ENCODE peak calls at places on chromosomes 12 and 14, in four cellular contexts. One of them, this sample, is unnamed.

GRCh38 chr12:104667139-104667538 is 210.4 kb downstream of the CHST11 start:
- DNase-seq in GM12878: no peak
- DNase-seq in A549: no peak
- DNase-seq in K562: no peak
- DNase-seq in this sample: no peak

GRCh38 chr12:45259732-45260480 is 44.0 kb downstream of the ANO6 start:
- DNase-seq in GM12878: no peak
- DNase-seq in A549: no peak
- DNase-seq in K562: no peak
- DNase-seq in this sample: no peak

GRCh38 chr12:7136071-7136470 is 5.9 kb downstream of the CLSTN3 start:
- DNase-seq in GM12878: no peak
- DNase-seq in K562: no peak
- DNase-seq in A549: no peak
- DNase-seq in this sample: no peak

GRCh38 chr14:105201928-105202513 is 20.9 kb upstream of the NUDT14 start:
- DNase-seq in GM12878: peak; percentile 8
- DNase-seq in A549: no peak
- DNase-seq in K562: no peak
- DNase-seq in this sample: no peak

GRCh38 chr14:95237121-95237876 is 80.0 kb upstream of the DICER1 start:
- DNase-seq in K562: no peak
- DNase-seq in A549: no peak
- DNase-seq in GM12878: no peak
- DNase-seq in this sample: no peak

GRCh38 chr12:91355150-91356006 is 172.8 kb upstream of the DCN start:
- DNase-seq in GM12878: peak; percentile 3
- DNase-seq in A549: peak; percentile 50
- DNase-seq in K562: peak; percentile 45
- DNase-seq in this sample: peak; percentile 45

GRCh38 chr14:57751400-57751799 is 114.5 kb downstream of the SLC35F4 start:
- DNase-seq in K562: no peak
- DNase-seq in A549: no peak
- DNase-seq in GM12878: no peak
- DNase-seq in this sample: no peak

GRCh38 chr12:78977463-78977862 is 112.9 kb downstream of the SYT1 start:
- DNase-seq in K562: no peak
- DNase-seq in GM12878: no peak
- DNase-seq in A549: no peak
- DNase-seq in this sample: no peak

GRCh38 chr12:56631790-56632700 is 1.9 kb upstream of the BAZ2A start:
- DNase-seq in GM12878: no peak
- DNase-seq in K562: peak; percentile 84
- DNase-seq in A549: peak; percentile 60
- DNase-seq in this sample: peak; percentile 82

GRCh38 chr14:20686386-20687143 is 2.0 kb upstream of the ANG start:
- DNase-seq in GM12878: no peak
- DNase-seq in K562: no peak
- DNase-seq in A549: no peak
- DNase-seq in this sample: no peak

GRCh38 chr14:76917158-76917596 is 91.0 kb downstream of the LRRC74A start:
- DNase-seq in K562: peak; percentile 56
- DNase-seq in GM12878: no peak
- DNase-seq in A549: peak; percentile 89
- DNase-seq in this sample: peak; percentile 67

GRCh38 chr14:36556811-36557433 is 25.5 kb downstream of the NKX2-8 start:
- DNase-seq in K562: peak; percentile 23
- DNase-seq in A549: peak; percentile 50
- DNase-seq in GM12878: no peak
- DNase-seq in this sample: peak; percentile 39

GRCh38 chr14:96582641-96582980 is 80.4 kb downstream of the PAPOLA start:
- DNase-seq in A549: no peak
- DNase-seq in K562: no peak
- DNase-seq in GM12878: no peak
- DNase-seq in this sample: peak; percentile 2

GRCh38 chr14:79111963-79112362 is 941.8 kb downstream of the NRXN3 start:
- DNase-seq in A549: no peak
- DNase-seq in GM12878: no peak
- DNase-seq in K562: no peak
- DNase-seq in this sample: no peak

GRCh38 chr12:6116481-6117021 is 7.9 kb downstream of the VWF start:
- DNase-seq in K562: no peak
- DNase-seq in A549: no peak
- DNase-seq in GM12878: no peak
- DNase-seq in this sample: no peak

GRCh38 chr12:18345021-18345735 is 83.9 kb downstream of the PIK3C2G start:
- DNase-seq in A549: no peak
- DNase-seq in K562: no peak
- DNase-seq in GM12878: no peak
- DNase-seq in this sample: no peak

GRCh38 chr14:90624228-90624627 is 192.0 kb downstream of the TTC7B start:
- DNase-seq in K562: no peak
- DNase-seq in A549: no peak
- DNase-seq in GM12878: no peak
- DNase-seq in this sample: no peak

GRCh38 chr12:132444957-132445883 is 44.7 kb upstream of the FBRSL1 start:
- DNase-seq in A549: no peak
- DNase-seq in GM12878: no peak
- DNase-seq in K562: peak; percentile 71
- DNase-seq in this sample: no peak

GRCh38 chr14:60734465-60735242 is at the start of gene MNAT1:
- DNase-seq in GM12878: peak; percentile 56
- DNase-seq in A549: peak; percentile 56
- DNase-seq in K562: peak; percentile 25
- DNase-seq in this sample: peak; percentile 79

GRCh38 chr14:95147597-95147996 is 9.7 kb downstream of the DICER1 start:
- DNase-seq in A549: no peak
- DNase-seq in K562: no peak
- DNase-seq in GM12878: no peak
- DNase-seq in this sample: no peak

GRCh38 chr12:3099146-3099545 is 22.0 kb downstream of the TSPAN9 start:
- DNase-seq in K562: no peak
- DNase-seq in GM12878: no peak
- DNase-seq in A549: no peak
- DNase-seq in this sample: no peak

GRCh38 chr12:104219361-104219892 is 3.8 kb downstream of the TXNRD1 start:
- DNase-seq in GM12878: no peak
- DNase-seq in K562: no peak
- DNase-seq in A549: peak; percentile 87
- DNase-seq in this sample: peak; percentile 35

GRCh38 chr12:55729592-55730446 is 1.0 kb upstream of the CD63 start:
- DNase-seq in A549: peak; percentile 98
- DNase-seq in GM12878: no peak
- DNase-seq in K562: peak; percentile 77
- DNase-seq in this sample: peak; percentile 84

GRCh38 chr14:96624661-96625435 is 122.7 kb downstream of the PAPOLA start:
- DNase-seq in K562: no peak
- DNase-seq in GM12878: no peak
- DNase-seq in A549: no peak
- DNase-seq in this sample: no peak

GRCh38 chr12:112288638-112289037 is 93.6 kb downstream of the HECTD4 start:
- DNase-seq in K562: no peak
- DNase-seq in GM12878: no peak
- DNase-seq in A549: no peak
- DNase-seq in this sample: no peak
- TF ChIP-seq RCOR1 in K562: no peak
- TF ChIP-seq RCOR1 in GM12878: no peak
- TF ChIP-seq RCOR1 in A549: no peak
- TF ChIP-seq RCOR1 in this sample: no peak

DNA sequence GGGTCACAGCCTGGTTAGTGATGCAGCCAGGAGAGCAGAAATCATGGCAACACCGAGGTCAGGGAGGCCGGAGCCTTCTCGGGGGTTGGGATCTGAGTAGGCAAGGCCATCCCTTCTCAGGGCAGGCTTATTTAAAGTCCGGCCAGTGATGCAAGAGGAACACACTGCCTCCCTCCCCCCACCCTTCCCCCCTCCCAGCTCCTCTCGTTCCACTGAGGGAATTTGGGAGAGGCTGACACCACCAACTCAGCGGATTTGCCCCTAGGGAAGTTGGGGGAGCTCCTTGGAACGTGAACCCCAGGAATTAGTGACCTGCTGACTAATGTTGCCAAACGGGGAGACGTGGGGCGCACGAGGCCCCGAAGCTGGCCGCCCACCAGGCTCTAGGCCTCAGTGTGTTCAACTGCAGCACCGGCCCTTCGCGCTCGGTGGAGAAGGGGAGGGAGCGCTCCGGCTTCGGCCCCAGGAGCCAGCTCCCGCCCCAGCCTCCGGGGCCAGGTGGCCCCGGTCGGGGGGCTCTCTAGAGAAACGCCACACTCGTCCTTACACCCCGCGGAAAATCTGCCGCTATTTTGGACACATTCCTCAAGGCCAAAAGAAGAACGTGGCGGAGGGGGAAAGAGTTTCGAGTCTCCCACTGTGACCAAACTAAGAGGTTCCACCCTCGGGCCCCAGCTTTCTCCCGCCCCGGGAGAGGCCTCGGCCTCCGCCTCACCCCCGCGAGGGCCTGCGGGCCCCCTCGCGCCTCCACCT is 1.6 kb downstream of the CTDSP2 start:
- DNase-seq in K562: peak; percentile 39
- DNase-seq in GM12878: no peak
- DNase-seq in A549: peak; percentile 71
- DNase-seq in this sample: peak; percentile 60
- TF ChIP-seq REST in K562: no peak
- TF ChIP-seq REST in GM12878: no peak
- TF ChIP-seq REST in A549: no peak
- TF ChIP-seq REST in this sample: peak; percentile 34

DNA sequence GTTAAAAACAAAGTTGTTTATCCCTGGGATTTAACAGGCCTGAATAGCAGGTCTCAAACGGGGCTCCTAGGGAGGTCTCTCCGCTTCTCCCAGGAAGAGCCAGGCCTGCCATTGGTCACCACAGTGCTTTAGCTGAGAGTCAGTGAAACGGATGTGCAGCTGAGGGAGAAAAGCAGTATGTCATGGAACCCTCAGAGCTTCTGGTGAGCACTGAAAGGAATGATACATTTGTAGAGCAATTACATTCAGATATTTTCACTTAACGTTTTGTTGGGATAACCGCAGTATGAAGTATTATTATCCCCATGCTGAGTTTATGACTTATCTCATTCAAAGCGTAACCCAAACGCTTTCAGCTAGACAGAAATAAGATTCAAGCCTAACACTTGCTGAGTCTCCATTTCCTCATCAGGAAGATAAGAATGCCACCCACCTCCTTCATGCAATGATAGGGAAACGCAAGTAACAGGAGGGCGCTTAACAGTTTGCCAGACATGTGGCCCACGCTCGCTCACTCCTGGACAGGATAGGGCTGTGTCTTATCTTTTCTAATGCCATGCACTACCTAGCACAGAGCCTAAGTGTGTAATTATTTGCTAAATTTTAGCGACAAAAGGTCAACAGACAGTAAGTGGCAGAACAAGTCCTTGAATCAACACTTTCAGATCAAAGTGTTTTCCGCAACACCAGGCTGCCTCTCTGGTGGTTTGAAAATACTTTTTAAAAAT is 28.2 kb downstream of the DAD1 start:
- DNase-seq in A549: no peak
- DNase-seq in GM12878: no peak
- DNase-seq in K562: peak; percentile 23
- DNase-seq in this sample: no peak
- TF ChIP-seq RCOR1 in A549: no peak
- TF ChIP-seq RCOR1 in GM12878: no peak
- TF ChIP-seq RCOR1 in K562: no peak
- TF ChIP-seq RCOR1 in this sample: no peak

GRCh38 chr14:64114166-64114565 is 180.0 kb downstream of the ESR2 start:
- DNase-seq in GM12878: no peak
- DNase-seq in A549: no peak
- DNase-seq in K562: no peak
- DNase-seq in this sample: no peak
- TF ChIP-seq REST in GM12878: no peak
- TF ChIP-seq REST in A549: no peak
- TF ChIP-seq REST in K562: no peak
- TF ChIP-seq REST in this sample: no peak

GRCh38 chr14:24147761-24148428 is 597 bp downstream of the RNF31 start:
- DNase-seq in K562: no peak
- DNase-seq in GM12878: no peak
- DNase-seq in A549: no peak
- DNase-seq in this sample: no peak
- TF ChIP-seq RCOR1 in K562: no peak
- TF ChIP-seq RCOR1 in GM12878: no peak
- TF ChIP-seq RCOR1 in A549: no peak
- TF ChIP-seq RCOR1 in this sample: no peak

DNA sequence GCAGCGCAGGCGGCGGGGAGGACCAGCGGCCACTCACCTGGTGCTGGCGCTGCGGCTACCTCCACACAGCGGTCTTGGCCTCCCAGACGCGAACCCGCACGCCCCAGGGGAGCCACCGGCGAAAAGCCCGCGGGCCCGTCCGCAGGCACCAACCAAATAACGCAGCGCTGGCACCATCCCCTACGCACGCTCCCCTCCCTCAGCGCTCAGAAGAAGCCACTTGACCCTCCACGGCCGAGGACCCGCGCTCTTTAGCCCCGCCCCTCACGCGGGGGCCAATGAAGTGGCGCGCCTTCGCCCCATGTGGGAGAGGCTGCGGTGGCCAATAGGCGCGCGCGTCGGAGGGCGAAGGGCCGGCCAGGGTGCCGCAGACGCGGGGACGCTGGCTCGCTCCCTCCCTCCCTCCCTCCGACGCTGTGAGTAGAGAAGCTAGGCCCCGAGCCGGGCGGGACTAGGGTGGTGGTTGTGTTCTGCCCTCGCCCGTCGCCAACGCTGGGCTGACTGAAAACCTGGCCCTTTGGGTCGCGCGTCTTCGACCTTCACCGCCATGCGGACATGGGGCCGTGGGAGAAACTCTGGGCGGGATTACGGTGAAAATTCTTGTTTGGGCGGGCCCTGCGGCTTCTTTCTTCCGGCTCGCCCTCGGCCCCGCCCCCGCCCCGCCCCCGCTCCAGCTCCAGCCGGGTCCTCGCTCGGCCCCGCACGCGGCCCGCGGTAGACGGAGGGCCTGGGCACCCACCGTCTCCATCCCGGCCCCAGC is at the start of the genes DMAC2L and L2HGDH:
- DNase-seq in A549: peak; percentile 97
- DNase-seq in GM12878: peak; percentile 74
- DNase-seq in K562: peak; percentile 89
- DNase-seq in this sample: peak; percentile 98
- TF ChIP-seq REST in A549: no peak
- TF ChIP-seq REST in GM12878: no peak
- TF ChIP-seq REST in K562: no peak
- TF ChIP-seq REST in this sample: no peak

GRCh38 chr12:94074216-94074969 is 74.0 kb upstream of the PLXNC1 start:
- DNase-seq in GM12878: no peak
- DNase-seq in A549: no peak
- DNase-seq in K562: no peak
- DNase-seq in this sample: no peak
- TF ChIP-seq RCOR1 in GM12878: no peak
- TF ChIP-seq RCOR1 in A549: no peak
- TF ChIP-seq RCOR1 in K562: no peak
- TF ChIP-seq RCOR1 in this sample: no peak

This sample was measured in SK-N-SH.